ENCODE peak calls at places on chromosomes 16 and 17, in five cellular contexts. E, G, H, F and C are unnamed samples.

GRCh38 chr16:20803192-20803560 is 3.1 kb downstream of the ERI2 start:
- DNase-seq in G (no peak), E (no peak), F (no peak), H (no peak), C (no peak)

GRCh38 chr17:78174332-78174869 is 6.0 kb downstream of the SYNGR2 start:
- DNase-seq in F (no peak), G (peak), H (no peak), E (no peak), C (no peak)

GRCh38 chr17:74737299-74738050 is 419 bp downstream of the RAB37 start:
- DNase-seq in F (peak), G (peak), E (peak), H (no peak), C (peak)

GRCh38 chr16:11255737-11256656 is at the start of gene SOCS1:
- DNase-seq in H (no peak), F (peak), E (peak), G (peak), C (peak)

GRCh38 chr17:1460233-1460632 is 4.2 kb upstream of the CRK start:
- DNase-seq in H (no peak), E (no peak), F (no peak), G (peak), C (no peak)

GRCh38 chr16:21166561-21166961 is 8.1 kb downstream of the LDAF1 start:
- DNase-seq in H (no peak), F (peak), G (no peak), E (no peak), C (no peak)

GRCh38 chr17:55818451-55819375 is 67.9 kb downstream of the PCTP start:
- DNase-seq in F (no peak), G (no peak), H (no peak), E (peak), C (no peak)

GRCh38 chr16:88614818-88615580 is 23.4 kb upstream of the IL17C start:
- DNase-seq in H (no peak), E (no peak), G (no peak), F (no peak), C (no peak)

GRCh38 chr17:48555616-48556533 is 11.0 kb upstream of the HOXB2 start:
- DNase-seq in F (peak), G (no peak), H (no peak), E (no peak), C (no peak)

GRCh38 chr16:28279006-28279405 is 13.3 kb upstream of the SBK1 start:
- DNase-seq in H (no peak), F (no peak), G (no peak), E (no peak), C (no peak)

GRCh38 chr17:80619535-80620235 is 75.0 kb downstream of the RPTOR start:
- DNase-seq in G (no peak), E (no peak), H (no peak), F (peak), C (peak)

GRCh38 chr16:83353241-83353640 is 454.5 kb upstream of the HSBP1 start:
- DNase-seq in H (no peak), G (no peak), E (no peak), F (no peak), C (no peak)

GRCh38 chr17:28344435-28344901 is 8.9 kb downstream of the TNFAIP1 start:
- DNase-seq in H (no peak), G (no peak), F (no peak), E (no peak), C (no peak)

GRCh38 chr17:82419471-82419995 is 1.1 kb upstream of the OGFOD3 start:
- DNase-seq in G (no peak), E (peak), H (no peak), F (no peak), C (no peak)

GRCh38 chr16:4663756-4664465 is 29.5 kb upstream of the NUDT16L1 start:
- DNase-seq in F (peak), E (peak), G (peak), H (no peak), C (no peak)

GRCh38 chr17:32536736-32537646 is 50.2 kb downstream of the CDK5R1 start:
- DNase-seq in F (peak), E (no peak), H (no peak), G (no peak), C (no peak)

GRCh38 chr17:733743-734142 is 1.3 kb downstream of the TLCD3A start:
- DNase-seq in G (no peak), E (no peak), F (no peak), H (no peak), C (no peak)

GRCh38 chr17:58330997-58331814 is 2.6 kb upstream of the TSPOAP1 start:
- DNase-seq in H (no peak), G (peak), E (peak), F (no peak), C (no peak)

GRCh38 chr17:3660311-3660891 is 8.0 kb downstream of the TAX1BP3 start:
- DNase-seq in E (no peak), H (no peak), F (no peak), G (no peak), C (no peak)

GRCh38 chr16:66471696-66472393 is 44.8 kb downstream of the BEAN1 start:
- DNase-seq in E (no peak), G (no peak), H (no peak), F (no peak), C (no peak)

GRCh38 chr16:3938843-3939624 is 58.5 kb upstream of the CREBBP start:
- DNase-seq in G (peak), H (peak), F (peak), E (peak), C (no peak)